ENCODE peak calls at places on chromosomes 5 and 9, in nine cellular contexts. B, C, D, Q, T, X, I, S and N are unnamed samples. For H3K4me1, the result is how much of the 10 kb centered on the place peaks cover.

GRCh38 chr5:181241393-181241975 is 2.2 kb downstream of the RACK1 start:
- DNase-seq in B (no peak), C (peak), D (peak), Q (no peak), T (no peak), X (no peak), I (peak), S (no peak), N (peak)

GRCh38 chr5:33049845-33050244 is 338.7 kb downstream of the NPR3 start:
- DNase-seq in B (no peak), C (peak), D (peak), Q (no peak), T (no peak), X (no peak), I (no peak), S (peak), N (peak)

GRCh38 chr5:28234356-28234968 is 1196.1 kb upstream of the CDH9 start:
- DNase-seq in B (no peak), C (no peak), D (no peak), Q (no peak), T (no peak), X (no peak), I (no peak), S (no peak), N (no peak)

GRCh38 chr9:73889023-73889422 is 608.1 kb upstream of the RORB start:
- DNase-seq in B (no peak), C (no peak), D (no peak), Q (no peak), T (no peak), X (no peak), I (no peak), S (no peak), N (no peak)

GRCh38 chr9:29640507-29640906 is 2067.2 kb upstream of the C9orf72 start:
- DNase-seq in B (no peak), C (no peak), D (no peak), Q (no peak), T (no peak), X (no peak), I (no peak), S (no peak), N (no peak)

GRCh38 chr9:133449760-133450159 is 10.0 kb upstream of the CACFD1 start:
- DNase-seq in B (no peak), C (no peak), D (peak), Q (no peak), T (peak), X (no peak), I (no peak), S (peak), N (no peak)

GRCh38 chr9:126755325-126755875 is 49.4 kb upstream of the ZBTB43 start:
- DNase-seq in B (no peak), C (no peak), D (no peak), Q (no peak), T (no peak), X (no peak), I (no peak), S (no peak), N (no peak)

GRCh38 chr5:32964246-32964645 is 253.1 kb downstream of the NPR3 start:
- DNase-seq in B (no peak), C (no peak), D (no peak), Q (no peak), T (no peak), X (no peak), I (no peak), S (no peak), N (no peak)

GRCh38 chr5:136269978-136270377 is 77.0 kb upstream of the SMIM32 start:
- DNase-seq in B (no peak), C (no peak), D (no peak), Q (no peak), T (no peak), X (no peak), I (no peak), S (no peak), N (no peak)

GRCh38 chr5:19496056-19496455 is 491.9 kb downstream of the CDH18 start:
- DNase-seq in B (no peak), C (no peak), D (no peak), Q (no peak), T (no peak), X (no peak), I (no peak), S (no peak), N (no peak)

GRCh38 chr9:18194316-18194715 is 279.6 kb upstream of the ADAMTSL1 start:
- DNase-seq in B (no peak), C (no peak), D (no peak), Q (no peak), T (no peak), X (no peak), I (no peak), S (no peak), N (no peak)

GRCh38 chr9:18023332-18023731 is 444.5 kb downstream of the SH3GL2 start:
- DNase-seq in B (no peak), C (no peak), D (no peak), Q (no peak), T (no peak), X (no peak), I (no peak), S (no peak), N (no peak)

GRCh38 chr5:2071562-2071961 is 188.8 kb upstream of the IRX4 start:
- DNase-seq in B (no peak), C (no peak), D (no peak), Q (no peak), T (no peak), X (no peak), I (no peak), S (no peak), N (no peak)

GRCh38 chr5:84381501-84382362 is 2.9 kb downstream of the EDIL3 start:
- DNase-seq in B (no peak), C (no peak), D (no peak), Q (no peak), T (no peak), X (no peak), I (no peak), S (no peak), N (no peak)
- H3K4me3 ChIP-seq in B (peak), C (peak), D (peak), Q (no peak), T (no peak), X (peak), I (no peak), S (no peak), N (peak)

GRCh38 chr9:93578844-93579243 is 2.5 kb downstream of the PHF2 start:
- DNase-seq in B (no peak), C (no peak), D (no peak), Q (no peak), T (no peak), X (no peak), I (no peak), S (no peak), N (no peak)

GRCh38 chr9:93580654-93581380 is 4.4 kb downstream of the PHF2 start:
- DNase-seq in B (no peak), C (peak), D (no peak), Q (no peak), T (peak), X (no peak), I (no peak), S (no peak), N (no peak)

GRCh38 chr9:93582115-93582514 is 5.7 kb downstream of the PHF2 start:
- DNase-seq in B (peak), C (peak), D (no peak), Q (no peak), T (peak), X (no peak), I (no peak), S (no peak), N (no peak)

GRCh38 chr9:93577940-93578682 is 1.7 kb downstream of the PHF2 start:
- DNase-seq in B (no peak), C (peak), D (no peak), Q (no peak), T (no peak), X (no peak), I (peak), S (no peak), N (no peak)

DNA sequence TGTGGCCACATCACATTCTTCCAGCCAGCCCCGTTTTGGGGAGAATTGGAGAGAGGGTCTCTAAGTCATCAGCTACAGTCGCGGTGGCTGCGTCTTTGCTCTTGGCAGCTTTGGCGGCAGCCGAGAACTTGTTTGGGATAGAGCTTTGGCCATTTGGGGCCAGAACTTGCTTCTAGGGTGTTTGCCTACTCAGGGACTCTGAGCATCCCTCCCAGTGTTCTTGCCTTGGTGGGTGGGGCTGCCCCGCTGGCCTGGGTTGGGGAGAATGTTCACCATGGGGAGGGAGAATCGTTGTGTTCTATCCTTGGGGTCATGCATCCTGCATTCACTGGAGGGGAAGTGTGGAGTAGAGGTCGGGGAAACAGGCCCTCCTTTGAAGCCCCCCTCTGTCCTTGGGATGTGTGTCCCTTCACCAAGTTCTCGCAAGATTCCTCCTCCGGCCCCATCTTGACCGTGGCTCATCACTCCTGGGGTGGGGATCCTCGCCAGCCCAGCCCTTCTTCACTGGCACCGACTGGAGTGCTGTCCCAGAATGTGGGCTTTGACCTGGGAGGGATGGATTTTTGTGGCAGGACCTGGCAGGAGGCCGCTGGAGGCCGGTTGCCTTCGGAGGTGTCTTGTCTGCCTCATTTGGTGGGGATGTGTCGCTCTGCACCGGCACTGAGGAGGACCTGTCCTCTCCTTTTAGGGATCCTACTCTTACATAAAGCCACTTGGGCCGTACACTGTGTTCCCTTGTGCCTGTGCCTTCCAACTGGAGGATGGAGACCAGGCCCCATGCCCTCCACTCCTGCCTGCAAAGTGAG is 3.5 kb downstream of the PHF2 start:
- DNase-seq in B (no peak), C (peak), D (no peak), Q (no peak), T (peak), X (no peak), I (no peak), S (no peak), N (no peak)
- H3K4me1 ChIP-seq in B (under half), C (under half), D (under half), Q (under half), T (under half), X (under half), I (under half), S (under half), N (half or more)

GRCh38 chr5:66981266-66981665 is 215.3 kb downstream of the CD180 start:
- DNase-seq in B (no peak), C (no peak), D (no peak), Q (no peak), T (no peak), X (no peak), I (no peak), S (no peak), N (no peak)

GRCh38 chr5:66979738-66980137 is 216.9 kb downstream of the CD180 start:
- DNase-seq in B (no peak), C (no peak), D (no peak), Q (no peak), T (no peak), X (no peak), I (no peak), S (no peak), N (no peak)

GRCh38 chr5:66982514-66982913 is 214.1 kb downstream of the CD180 start:
- DNase-seq in B (no peak), C (no peak), D (no peak), Q (no peak), T (no peak), X (no peak), I (no peak), S (no peak), N (no peak)

GRCh38 chr5:66985394-66985793 is 211.2 kb downstream of the CD180 start:
- DNase-seq in B (no peak), C (no peak), D (no peak), Q (no peak), T (no peak), X (no peak), I (no peak), S (no peak), N (no peak)

DNA sequence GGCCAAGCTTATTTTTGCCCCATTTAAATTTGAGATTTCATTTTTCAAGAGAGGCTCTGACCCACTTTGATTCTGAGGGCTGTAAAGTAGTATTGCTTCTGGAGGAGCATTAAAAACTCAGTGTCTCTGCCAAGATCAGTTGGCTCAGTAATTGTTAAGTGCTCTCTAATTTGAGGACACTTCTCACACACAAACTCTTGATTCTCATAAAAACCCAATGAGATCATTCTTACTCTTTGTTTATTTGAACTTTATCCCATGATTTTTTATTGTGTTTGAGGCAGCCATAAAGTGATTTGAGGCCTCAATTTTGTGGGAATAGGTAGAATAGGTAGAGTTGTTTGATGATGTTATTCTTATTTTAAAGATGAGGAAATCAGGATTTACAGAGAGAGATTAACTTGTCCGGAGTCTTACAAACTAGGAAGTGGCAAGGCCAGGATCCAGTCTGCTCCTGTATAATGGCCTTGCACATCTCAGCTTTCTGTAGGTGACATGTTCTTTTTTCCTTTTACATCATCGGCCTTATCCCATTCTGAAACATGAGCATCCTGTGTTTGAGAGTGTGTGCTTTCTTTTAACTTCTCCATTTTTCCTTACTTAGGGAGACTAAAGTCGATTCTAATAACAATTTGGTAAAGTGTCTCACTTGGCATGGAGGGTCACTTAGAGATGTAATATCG is 214.8 kb downstream of the CD180 start:
- DNase-seq in B (no peak), C (no peak), D (no peak), Q (no peak), T (no peak), X (no peak), I (no peak), S (no peak), N (no peak)
- H3K27ac ChIP-seq in B (no peak), C (no peak), D (no peak), Q (no peak), T (no peak), X (no peak), I (no peak), S (no peak), N (no peak)

GRCh38 chr9:127772603-127773002 is 5.9 kb downstream of the SH2D3C start:
- DNase-seq in B (no peak), C (no peak), D (no peak), Q (no peak), T (no peak), X (no peak), I (no peak), S (no peak), N (no peak)

GRCh38 chr9:127769101-127769500 is 9.4 kb downstream of the SH2D3C start:
- DNase-seq in B (no peak), C (no peak), D (no peak), Q (no peak), T (no peak), X (no peak), I (no peak), S (no peak), N (no peak)

GRCh38 chr9:127771570-127772189 is 6.8 kb downstream of the SH2D3C start:
- DNase-seq in B (no peak), C (no peak), D (no peak), Q (no peak), T (no peak), X (no peak), I (no peak), S (no peak), N (no peak)

GRCh38 chr9:127769985-127770904 is 8.2 kb downstream of the SH2D3C start:
- DNase-seq in B (no peak), C (no peak), D (no peak), Q (no peak), T (no peak), X (no peak), I (no peak), S (no peak), N (no peak)

GRCh38 chr9:127770905-127771569 is 7.4 kb downstream of the SH2D3C start:
- DNase-seq in B (peak), C (peak), D (peak), Q (peak), T (peak), X (peak), I (peak), S (peak), N (peak)
- H3K4me3 ChIP-seq in B (peak), C (no peak), D (peak), Q (peak), T (peak), X (peak), I (peak), S (peak), N (peak)

GRCh38 chr9:108997112-108997511 is 16.2 kb downstream of the CTNNAL1 start:
- DNase-seq in B (no peak), C (no peak), D (no peak), Q (no peak), T (no peak), X (no peak), I (no peak), S (no peak), N (no peak)

GRCh38 chr9:109005678-109006077 is 7.6 kb downstream of the CTNNAL1 start:
- DNase-seq in B (no peak), C (no peak), D (no peak), Q (no peak), T (no peak), X (no peak), I (no peak), S (no peak), N (no peak)

GRCh38 chr9:109002141-109002540 is 11.2 kb downstream of the CTNNAL1 start:
- DNase-seq in B (no peak), C (no peak), D (no peak), Q (no peak), T (no peak), X (no peak), I (no peak), S (no peak), N (no peak)

GRCh38 chr9:109003116-109003515 is 10.2 kb downstream of the CTNNAL1 start:
- DNase-seq in B (no peak), C (no peak), D (no peak), Q (no peak), T (no peak), X (no peak), I (no peak), S (no peak), N (no peak)

DNA sequence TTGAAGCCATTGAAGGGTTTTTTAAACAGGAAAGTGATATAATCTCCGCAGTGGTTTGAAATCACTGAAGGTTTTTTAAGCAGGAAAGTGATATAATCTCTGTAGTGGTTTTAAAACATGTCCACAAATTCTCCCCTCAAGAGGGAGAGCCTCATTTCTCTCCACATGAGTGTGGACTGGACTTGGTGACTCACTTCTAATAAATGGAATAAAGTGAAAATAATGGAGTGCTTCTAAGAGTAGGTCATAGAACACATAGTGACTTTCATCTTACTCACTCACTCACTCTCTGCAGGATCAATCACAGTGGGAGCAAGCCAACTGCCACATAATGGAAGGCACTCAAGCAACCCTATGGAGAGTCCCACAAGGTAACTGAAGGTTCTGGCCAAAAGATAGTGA is 12.0 kb downstream of the CTNNAL1 start:
- DNase-seq in B (no peak), C (no peak), D (peak), Q (no peak), T (no peak), X (no peak), I (no peak), S (peak), N (no peak)
- H3K4me1 ChIP-seq in B (under half), C (under half), D (under half), Q (under half), T (under half), X (under half), I (under half), S (under half), N (under half)

DNA sequence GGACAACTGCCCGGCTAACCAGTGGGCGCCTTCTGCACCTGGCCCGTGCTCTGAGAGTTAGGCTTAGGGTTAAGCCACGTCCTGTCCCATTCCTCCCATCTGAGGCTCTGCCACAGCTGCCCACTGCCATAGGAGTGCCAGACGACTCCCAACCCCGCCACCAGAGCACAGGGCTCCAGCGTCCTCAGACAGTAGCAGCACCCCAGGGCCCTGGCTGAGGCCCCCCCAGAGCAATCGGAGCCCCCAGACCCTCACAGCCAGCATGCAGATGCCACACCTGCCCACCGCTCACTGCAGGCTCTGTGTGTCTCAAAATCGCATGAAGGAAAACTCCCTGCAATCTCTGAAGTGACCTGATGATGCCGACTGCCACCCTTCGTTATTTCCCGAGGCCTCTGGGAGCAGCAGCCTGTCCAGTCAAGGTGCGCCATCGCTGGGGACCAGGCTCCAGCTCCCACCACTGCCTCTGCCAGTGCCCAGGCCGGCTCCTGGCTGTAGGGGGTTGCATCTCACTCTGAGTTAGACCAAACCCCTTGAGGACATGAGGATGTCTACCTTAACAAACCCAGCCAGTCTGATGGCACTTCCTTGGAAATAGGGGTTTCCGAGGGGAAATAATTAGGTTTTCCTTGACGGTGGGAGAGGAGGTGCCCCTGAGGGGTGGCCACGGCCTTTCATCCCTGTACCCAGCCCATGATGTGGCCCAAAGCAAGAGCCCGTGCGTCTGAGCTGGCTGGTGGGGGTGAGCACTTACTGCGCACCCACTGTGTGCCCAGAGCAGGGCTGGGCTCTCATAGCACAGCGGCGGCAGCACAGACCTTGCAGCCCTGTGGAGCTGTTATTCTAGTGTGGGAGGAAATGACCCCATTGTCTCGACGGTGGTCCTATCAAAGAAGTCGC is 58.0 kb upstream of the RNF130 start:
- DNase-seq in B (no peak), C (peak), D (no peak), Q (no peak), T (no peak), X (no peak), I (no peak), S (no peak), N (no peak)
- H3K27ac ChIP-seq in B (no peak), C (no peak), D (no peak), Q (no peak), T (no peak), X (no peak), I (no peak), S (no peak), N (no peak)

GRCh38 chr9:136532799-136533774 is 12.8 kb downstream of the NOTCH1 start:
- DNase-seq in B (no peak), C (no peak), D (no peak), Q (peak), T (no peak), X (no peak), I (no peak), S (no peak), N (no peak)
- H3K4me3 ChIP-seq in B (no peak), C (no peak), D (no peak), Q (peak), T (no peak), X (peak), I (no peak), S (no peak), N (peak)

GRCh38 chr9:81141952-81142351 is 547.4 kb downstream of the TLE1 start:
- DNase-seq in B (no peak), C (no peak), D (no peak), Q (no peak), T (no peak), X (no peak), I (no peak), S (no peak), N (no peak)
- H3K4me1 ChIP-seq in B (under half), C (under half), D (under half), Q (under half), T (under half), X (under half), I (under half), S (under half), N (under half)

GRCh38 chr5:145859897-145860296 is 12.9 kb downstream of the GRXCR2 start:
- DNase-seq in B (no peak), C (no peak), D (no peak), Q (no peak), T (no peak), X (no peak), I (no peak), S (no peak), N (no peak)
- H3K27ac ChIP-seq in B (no peak), C (no peak), D (no peak), Q (no peak), T (no peak), X (no peak), I (no peak), S (no peak), N (no peak)